ENCODE peak calls at places on chromosomes 2 and 18, in ten cellular contexts. O is fibroblast of mammary gland, D is nephron progenitor cell, M is thoracic aorta, L is MCF 10A, W is GM23338, R is lower lobe of right lung, K is transverse colon, I is uterus, X is AG10803. T is an unnamed sample.

GRCh38 chr2:133418021-133418420 is 150.2 kb downstream of the NCKAP5 start:
- DNase-seq in I (no peak), W (no peak), D (no peak), R (no peak), O (no peak), X (no peak), K (no peak), L (no peak), M (no peak), T (no peak)

GRCh38 chr2:217801711-217802110 is 201.1 kb downstream of the TNS1 start:
- DNase-seq in W (no peak), D (no peak), K (no peak), M (no peak), O (no peak), L (no peak), I (peak), X (no peak), R (no peak), T (no peak)

GRCh38 chr2:21774691-21775090 is 650.9 kb downstream of the TDRD15 start:
- DNase-seq in M (no peak), X (no peak), K (no peak), R (no peak), L (no peak), D (no peak), W (no peak), O (no peak), I (no peak), T (no peak)

GRCh38 chr18:22168360-22168921 is 948 bp upstream of the GATA6 start:
- DNase-seq in K (peak), D (peak), M (no peak), W (peak), X (no peak), O (no peak), L (no peak), I (peak), R (no peak), T (no peak)

GRCh38 chr2:10303174-10303633 is 500 bp downstream of the HPCAL1 start:
- DNase-seq in O (no peak), X (no peak), K (no peak), L (no peak), D (no peak), M (no peak), R (peak), I (peak), W (no peak), T (peak)

GRCh38 chr2:120973196-120973595 is 237.5 kb downstream of the GLI2 start:
- DNase-seq in I (no peak), R (no peak), X (no peak), M (no peak), L (no peak), W (no peak), O (no peak), D (no peak), K (no peak), T (no peak)

GRCh38 chr2:239726091-239726591 is 299.0 kb downstream of the NDUFA10 start:
- DNase-seq in M (no peak), I (no peak), W (no peak), X (no peak), K (no peak), D (no peak), L (no peak), O (no peak), R (peak), T (no peak)

GRCh38 chr2:230230087-230230486 is 4.6 kb downstream of the SP140 start:
- DNase-seq in R (no peak), K (no peak), M (no peak), X (peak), O (peak), L (peak), W (peak), I (no peak), D (no peak), T (peak)

GRCh38 chr18:79912994-79913831 is 38.2 kb downstream of the SLC66A2 start:
- DNase-seq in L (no peak), D (no peak), M (no peak), R (peak), I (no peak), K (no peak), W (no peak), X (no peak), O (no peak), T (no peak)

GRCh38 chr2:160104115-160104514 is 41.7 kb upstream of the PLA2R1 start:
- DNase-seq in D (no peak), X (no peak), L (no peak), M (no peak), W (no peak), O (no peak), R (no peak), I (no peak), K (no peak), T (no peak)

GRCh38 chr2:38407111-38407682 is 30.1 kb upstream of the ATL2 start:
- DNase-seq in I (peak), R (peak), X (no peak), W (no peak), L (no peak), M (no peak), K (no peak), O (no peak), D (no peak), T (no peak)

GRCh38 chr2:61017556-61018318 is at the start of the genes PEX13 and PUS10:
- DNase-seq in K (peak), R (peak), X (peak), I (peak), M (peak), L (peak), W (peak), O (peak), D (peak), T (peak)

GRCh38 chr2:46335404-46335965 is 38.3 kb downstream of the EPAS1 start:
- DNase-seq in D (peak), O (peak), X (peak), I (peak), L (peak), K (peak), M (no peak), W (peak), R (peak), T (no peak)

GRCh38 chr2:134776836-134777235 is 58.0 kb upstream of the TMEM163 start:
- DNase-seq in R (no peak), D (no peak), L (no peak), W (no peak), X (no peak), M (no peak), K (no peak), I (no peak), O (no peak), T (no peak)

GRCh38 chr18:24262097-24262496 is 123.2 kb downstream of the CABYR start:
- DNase-seq in O (no peak), R (no peak), D (no peak), M (no peak), K (no peak), I (no peak), L (no peak), W (no peak), X (peak), T (no peak)

GRCh38 chr2:97741686-97742085 is 28.3 kb downstream of the ZAP70 start:
- DNase-seq in D (no peak), I (no peak), M (no peak), X (no peak), L (no peak), R (no peak), K (no peak), W (no peak), O (no peak), T (no peak)

GRCh38 chr2:129906139-129906860 is 73.2 kb upstream of the RAB6C start:
- DNase-seq in L (no peak), M (no peak), I (no peak), X (no peak), O (no peak), R (no peak), W (no peak), D (no peak), K (no peak), T (no peak)

GRCh38 chr2:121960251-121960650 is 204.8 kb downstream of the TSN start:
- DNase-seq in K (no peak), D (no peak), L (no peak), I (no peak), W (no peak), X (no peak), R (no peak), M (no peak), O (no peak), T (no peak)

GRCh38 chr2:127941461-127941860 is 55.7 kb upstream of the AMMECR1L start:
- DNase-seq in D (no peak), M (no peak), L (no peak), X (no peak), I (no peak), K (no peak), R (no peak), O (no peak), W (no peak), T (no peak)

GRCh38 chr18:14925281-14925709 is 177.3 kb downstream of the ANKRD30B start:
- DNase-seq in O (no peak), L (no peak), I (no peak), M (no peak), K (no peak), W (no peak), D (no peak), X (peak), R (no peak), T (no peak)

GRCh38 chr2:223797811-223798721 is 39.3 kb downstream of the AP1S3 start:
- DNase-seq in K (no peak), O (peak), W (peak), X (peak), D (no peak), I (no peak), L (peak), R (no peak), M (no peak), T (no peak)

GRCh38 chr2:232142049-232142448 is 180.5 kb downstream of the DIS3L2 start:
- DNase-seq in O (peak), L (peak), D (peak), I (peak), R (no peak), W (peak), K (no peak), X (peak), M (no peak), T (no peak)

GRCh38 chr18:13368080-13368813 is 149.7 kb downstream of the LDLRAD4 start:
- DNase-seq in R (no peak), K (no peak), M (no peak), W (no peak), O (no peak), L (no peak), D (no peak), I (no peak), X (no peak), T (no peak)

GRCh38 chr2:237529452-237530402 is 36.6 kb upstream of the PRLH start:
- DNase-seq in X (no peak), K (no peak), L (no peak), D (no peak), R (no peak), I (no peak), O (no peak), W (no peak), M (no peak), T (no peak)

GRCh38 chr18:13452448-13452811 is 233.9 kb downstream of the LDLRAD4 start:
- DNase-seq in R (no peak), M (no peak), D (no peak), I (peak), O (peak), L (peak), K (no peak), X (peak), W (peak), T (peak)

GRCh38 chr18:72869786-72870185 is 2.0 kb upstream of the NETO1 start:
- DNase-seq in D (peak), I (no peak), M (no peak), O (no peak), X (no peak), R (no peak), L (no peak), W (peak), K (no peak), T (no peak)

GRCh38 chr18:48138660-48139426 is 208.4 kb upstream of the SMAD2 start:
- DNase-seq in W (peak), I (no peak), X (no peak), L (no peak), K (peak), D (no peak), R (no peak), M (no peak), O (no peak), T (no peak)

GRCh38 chr2:73235315-73236028 is 1.4 kb downstream of the CCT7 start:
- DNase-seq in K (no peak), W (no peak), L (no peak), D (no peak), M (no peak), X (no peak), I (no peak), O (no peak), R (no peak), T (no peak)

GRCh38 chr2:215454519-215454918 is 18.7 kb upstream of the FN1 start:
- DNase-seq in O (peak), M (no peak), R (no peak), D (no peak), L (peak), X (no peak), W (peak), I (no peak), K (no peak), T (peak)

GRCh38 chr2:220165401-220165800 is 538.0 kb downstream of the SLC4A3 start:
- DNase-seq in O (no peak), I (no peak), R (no peak), X (no peak), D (no peak), L (no peak), K (peak), M (no peak), W (peak), T (no peak)

GRCh38 chr2:17479875-17480274 is 38.4 kb downstream of the RAD51AP2 start:
- DNase-seq in X (no peak), O (peak), L (peak), R (no peak), K (no peak), D (no peak), W (no peak), I (no peak), M (no peak), T (peak)
- TF ChIP-seq CTCF in X (no peak), O (no peak), L (no peak), R (no peak), K (no peak), D (no peak), W (no peak), I (no peak), M (no peak), T (no peak)

GRCh38 chr2:86243950-86244733 is 44.9 kb downstream of the MRPL35 start:
- DNase-seq in K (no peak), O (no peak), L (no peak), R (no peak), I (no peak), W (no peak), X (no peak), M (no peak), D (no peak), T (no peak)
- TF ChIP-seq CTCF in K (no peak), O (peak), L (no peak), R (no peak), I (no peak), W (peak), X (no peak), M (no peak), D (no peak), T (no peak)

DNA sequence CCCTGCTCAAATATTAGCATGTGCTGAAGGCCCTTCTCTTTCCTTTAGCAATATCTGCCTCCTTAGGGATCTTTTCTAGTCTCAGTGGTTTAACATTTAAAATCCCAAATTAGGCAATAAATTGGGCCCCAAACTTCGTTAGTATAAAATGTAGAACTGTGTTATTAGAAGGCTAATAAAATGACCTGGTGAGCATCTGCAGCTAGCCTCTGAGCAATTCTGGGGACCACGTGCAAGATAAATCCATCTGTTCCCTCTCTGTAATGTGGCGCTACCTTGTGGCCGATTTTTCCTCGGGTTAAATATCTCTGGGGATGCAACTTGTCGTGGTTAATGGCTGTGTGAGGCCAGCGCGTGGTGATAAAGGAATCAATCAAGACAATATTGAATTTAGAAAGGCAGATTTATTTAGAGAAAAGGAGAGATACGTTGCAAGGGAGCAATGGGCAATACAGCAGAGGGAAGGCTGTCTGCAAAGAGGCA is 18.7 kb upstream of the IL36G start:
- DNase-seq in O (no peak), K (no peak), D (no peak), I (no peak), M (no peak), W (peak), X (no peak), R (no peak), L (no peak), T (no peak)
- TF ChIP-seq CTCF in O (no peak), K (peak), D (peak), I (no peak), M (peak), W (peak), X (no peak), R (no peak), L (no peak), T (no peak)

GRCh38 chr2:25881759-25882158 is 3.5 kb upstream of the ASXL2 start:
- DNase-seq in L (no peak), R (no peak), I (no peak), W (no peak), O (no peak), X (no peak), D (no peak), M (no peak), K (no peak), T (no peak)

GRCh38 chr2:25879133-25879730 is 945 bp upstream of the ASXL2 start:
- DNase-seq in X (peak), R (no peak), O (peak), W (no peak), M (no peak), K (no peak), D (no peak), I (no peak), L (peak), T (peak)

GRCh38 chr2:25877431-25878360 is 591 bp downstream of the ASXL2 start:
- DNase-seq in X (peak), I (peak), W (peak), M (no peak), D (peak), R (peak), O (peak), K (peak), L (peak), T (peak)

DNA sequence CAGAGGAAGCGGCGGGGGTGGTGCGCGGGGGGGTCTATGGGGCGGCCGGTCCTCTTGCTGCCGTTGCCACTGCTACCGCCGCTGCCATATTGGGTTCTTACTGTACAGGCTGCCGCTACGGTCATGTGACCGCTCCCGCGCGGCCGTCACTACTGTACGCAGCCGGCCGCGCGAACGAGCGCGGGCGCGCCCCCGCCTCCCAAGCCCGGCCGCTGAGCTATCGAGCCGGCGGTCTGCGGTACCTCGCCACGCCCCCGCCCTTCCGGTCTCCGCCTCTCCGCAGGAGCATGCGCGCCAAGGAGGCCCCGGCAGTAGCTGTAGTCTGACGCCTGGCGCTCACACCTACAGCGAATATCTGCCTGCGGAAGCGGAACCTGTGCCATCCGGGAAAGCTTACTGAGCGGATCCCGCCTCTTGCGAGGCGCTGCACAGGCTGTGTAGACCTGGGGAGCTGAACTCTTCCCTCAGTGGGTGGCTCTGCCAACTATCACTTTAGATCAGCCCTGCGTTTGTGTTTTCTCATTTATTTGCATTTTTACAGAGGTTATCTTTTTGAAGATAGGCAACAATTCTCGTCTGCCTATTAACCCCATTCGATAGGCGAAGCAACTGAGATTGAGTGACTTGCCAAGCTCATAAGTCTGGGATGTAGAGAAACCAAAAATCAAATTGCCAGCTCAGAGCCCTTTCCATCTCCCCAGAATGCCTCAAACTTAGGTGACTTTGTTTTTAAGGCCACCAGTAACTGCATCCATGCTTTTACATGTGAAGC is at the start of gene ASXL2:
- DNase-seq in I (peak), X (peak), D (peak), K (peak), L (peak), R (peak), W (peak), M (peak), O (peak), T (peak)
- TF ChIP-seq CTCF in I (no peak), X (no peak), D (no peak), K (no peak), L (no peak), R (no peak), W (no peak), M (no peak), O (no peak), T (peak)

DNA sequence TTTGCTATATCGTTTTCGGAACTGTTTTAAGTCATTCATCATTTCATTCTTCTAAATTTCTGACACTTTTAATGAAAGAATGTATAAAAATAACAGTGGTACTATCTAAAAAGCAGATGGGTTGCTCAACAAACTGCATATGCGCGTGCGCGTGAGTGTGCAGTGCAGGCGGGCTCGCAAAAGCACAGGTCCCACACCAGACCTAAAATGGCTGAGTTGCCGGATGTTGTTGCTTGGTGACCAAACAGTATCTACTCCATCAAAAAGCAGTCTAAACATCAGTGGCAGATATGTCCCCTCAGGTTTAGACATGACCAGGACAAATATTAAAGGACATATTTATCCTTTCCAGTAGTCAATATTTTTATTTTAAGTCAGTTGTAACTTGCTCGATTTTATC is 5.1 kb downstream of the NOL4 start:
- DNase-seq in X (no peak), D (no peak), O (no peak), L (no peak), W (no peak), I (no peak), K (no peak), M (no peak), R (no peak), T (no peak)
- TF ChIP-seq CTCF in X (no peak), D (no peak), O (no peak), L (no peak), W (no peak), I (no peak), K (no peak), M (no peak), R (no peak), T (no peak)

DNA sequence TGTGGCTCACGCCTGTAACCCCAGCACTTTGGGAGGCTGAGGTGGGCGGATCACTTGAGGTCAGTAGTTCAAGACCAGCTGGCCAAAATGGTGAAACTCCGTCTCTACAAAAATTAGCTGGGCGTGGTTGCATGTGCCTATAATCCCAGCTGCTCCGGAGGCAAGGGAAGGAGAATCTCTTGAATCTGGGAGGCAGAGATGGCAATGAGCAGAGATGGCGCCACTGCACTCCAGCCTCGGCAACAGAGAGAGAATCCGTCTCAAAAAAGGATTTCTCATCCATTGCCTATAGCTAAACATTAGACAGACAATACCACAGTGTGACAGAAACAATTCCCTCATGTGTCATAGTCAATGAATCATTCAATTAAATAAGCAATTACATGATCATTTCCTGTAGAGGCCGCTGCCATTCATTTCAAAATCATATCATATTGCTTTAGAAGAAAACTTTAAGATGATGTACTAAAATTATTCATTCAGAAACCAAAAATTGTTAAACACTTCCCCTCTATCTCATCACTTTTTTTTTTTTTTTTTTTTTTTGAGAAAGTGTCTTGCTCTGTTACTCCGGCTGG is 69.5 kb upstream of the TGIF1 start:
- DNase-seq in L (peak), X (no peak), W (no peak), D (no peak), O (peak), K (no peak), I (no peak), M (no peak), R (no peak), T (peak)
- TF ChIP-seq CTCF in L (peak), X (peak), W (peak), D (no peak), O (peak), K (no peak), I (no peak), M (no peak), R (no peak), T (peak)

GRCh38 chr2:75134802-75135201 is 64.5 kb downstream of the TACR1 start:
- DNase-seq in X (no peak), O (no peak), L (no peak), I (no peak), K (no peak), W (no peak), R (no peak), D (peak), M (no peak), T (no peak)

GRCh38 chr2:75133621-75134020 is 65.7 kb downstream of the TACR1 start:
- DNase-seq in W (no peak), O (no peak), K (no peak), R (no peak), X (no peak), D (no peak), I (no peak), M (no peak), L (no peak), T (no peak)

GRCh38 chr2:75136001-75136400 is 63.3 kb downstream of the TACR1 start:
- DNase-seq in W (no peak), X (no peak), D (no peak), M (no peak), R (no peak), K (no peak), L (no peak), I (no peak), O (no peak), T (no peak)

GRCh38 chr2:75130171-75130570 is 69.1 kb downstream of the TACR1 start:
- DNase-seq in M (no peak), L (peak), K (no peak), D (no peak), X (no peak), R (no peak), W (peak), O (no peak), I (no peak), T (no peak)
- TF ChIP-seq CTCF in M (peak), L (no peak), K (no peak), D (no peak), X (no peak), R (peak), W (peak), O (peak), I (no peak), T (peak)